ENCODE peak calls at places on chromosomes 11 and 22, in five cellular contexts. F is stimulated activated CD8-positive, alpha-beta memory T cell treated with anti-CD3 and anti-CD28 coated beads, Interleukin-2, amount 100 ng/mL, for 48 hours; I is A673; V is AG10803; E is COR-L47. A is an unnamed sample.
A peak's percentile ranks its signal among the peaks of the same experiment; 100 is the strongest.

GRCh38 chr11:2204361-2205213 is 33.0 kb upstream of the TH start:
- DNase-seq in F (no peak), I (no peak), V (no peak), E (no peak), A (no peak)

GRCh38 chr11:3967695-3968094 is 112.2 kb downstream of the STIM1 start:
- DNase-seq in F (no peak), I (no peak), V (no peak), E (no peak), A (no peak)

GRCh38 chr22:46535876-46536558 is 1.4 kb downstream of the CELSR1 start:
- DNase-seq in F (no peak), I (no peak), V (no peak), E (no peak), A (peak; percentile 7)

GRCh38 chr11:23859087-23859486 is 637.8 kb upstream of the LUZP2 start:
- DNase-seq in F (no peak), I (no peak), V (no peak), E (no peak), A (no peak)

GRCh38 chr11:59176330-59176729 is 4.4 kb downstream of the DTX4 start:
- DNase-seq in F (no peak), I (no peak), V (no peak), E (no peak), A (no peak)

GRCh38 chr11:92765418-92765817 is 204.0 kb upstream of the MTNR1B start:
- DNase-seq in F (no peak), I (peak; percentile 21), V (no peak), E (no peak), A (peak; percentile 49)

GRCh38 chr11:30960387-30960992 is 374.3 kb upstream of the MPPED2 start:
- DNase-seq in F (no peak), I (peak; percentile 86), V (peak; percentile 62), E (peak; percentile 71), A (peak; percentile 90)

GRCh38 chr11:123218451-123218850 is 23.4 kb upstream of the CLMP start:
- DNase-seq in F (no peak), I (no peak), V (no peak), E (no peak), A (no peak)

GRCh38 chr11:128260398-128260797 is 327.0 kb downstream of the ETS1 start:
- DNase-seq in F (no peak), I (no peak), V (peak; percentile 10), E (no peak), A (no peak)

GRCh38 chr11:118785362-118785761 is 5.6 kb downstream of the DDX6 start:
- DNase-seq in F (no peak), I (peak; percentile 46), V (peak; percentile 26), E (no peak), A (no peak)

GRCh38 chr11:96817488-96817887 is 427.7 kb downstream of the JRKL start:
- DNase-seq in F (no peak), I (no peak), V (no peak), E (no peak), A (no peak)

GRCh38 chr11:29676993-29677392 is 339.8 kb downstream of the KCNA4 start:
- DNase-seq in F (no peak), I (no peak), V (peak; percentile 21), E (no peak), A (no peak)

GRCh38 chr11:111422494-111423249 is 43.6 kb upstream of the POU2AF1 start:
- DNase-seq in F (peak; percentile 63), I (peak; percentile 82), V (no peak), E (peak; percentile 83), A (peak; percentile 82)

GRCh38 chr11:76242004-76242779 is 35.9 kb upstream of the WNT11 start:
- DNase-seq in F (no peak), I (no peak), V (no peak), E (no peak), A (no peak)

GRCh38 chr11:73978576-73979086 is 4.0 kb downstream of the UCP2 start:
- DNase-seq in F (no peak), I (no peak), V (peak; percentile 42), E (no peak), A (no peak)

A was measured in NCI-H2171 treated with DMSO at 0.1 percent for 48 hours.